ENCODE peak calls at places on chromosome 18, in six cellular contexts. L, P, Z, D, J and E are unnamed samples. For H3K36me3, the result is how much of the 10 kb centered on the place peaks cover.

GRCh38 chr18:3615374-3615773 is 165.4 kb downstream of the TGIF1 start:
- DNase-seq in L (no peak), P (no peak), Z (no peak), D (no peak), J (peak), E (no peak)

GRCh38 chr18:52341617-52342381 is 1.8 kb downstream of the DCC start:
- DNase-seq in L (no peak), P (peak), Z (no peak), D (no peak), J (no peak), E (peak)

GRCh38 chr18:77000527-77000926 is 132.1 kb downstream of the MBP start:
- DNase-seq in L (peak), P (peak), Z (peak), D (peak), J (peak), E (no peak)

GRCh38 chr18:10514621-10515020 is 11.2 kb upstream of the NAPG start:
- DNase-seq in L (no peak), P (no peak), Z (no peak), D (no peak), J (no peak), E (no peak)

GRCh38 chr18:3924455-3924854 is 474.5 kb downstream of the TGIF1 start:
- DNase-seq in L (no peak), P (no peak), Z (no peak), D (no peak), J (no peak), E (no peak)

GRCh38 chr18:41948544-41949110 is 6.4 kb upstream of the PIK3C3 start:
- DNase-seq in L (no peak), P (no peak), Z (no peak), D (no peak), J (no peak), E (no peak)

GRCh38 chr18:11963991-11964484 is 17.3 kb upstream of the IMPA2 start:
- DNase-seq in L (peak), P (no peak), Z (no peak), D (no peak), J (no peak), E (no peak)

GRCh38 chr18:49380812-49381211 is 79.6 kb downstream of the DYM start:
- DNase-seq in L (no peak), P (no peak), Z (no peak), D (no peak), J (no peak), E (no peak)

GRCh38 chr18:48334845-48335244 is 74.3 kb downstream of the ZBTB7C start:
- DNase-seq in L (no peak), P (no peak), Z (no peak), D (no peak), J (peak), E (no peak)

GRCh38 chr18:39795350-39795749 is 2159.7 kb upstream of the PIK3C3 start:
- DNase-seq in L (no peak), P (no peak), Z (no peak), D (no peak), J (no peak), E (no peak)

GRCh38 chr18:24126155-24126947 is 12.5 kb upstream of the CABYR start:
- DNase-seq in L (peak), P (no peak), Z (no peak), D (no peak), J (no peak), E (no peak)

GRCh38 chr18:66193938-66194337 is 410.0 kb downstream of the CDH19 start:
- DNase-seq in L (no peak), P (no peak), Z (no peak), D (no peak), J (no peak), E (no peak)

GRCh38 chr18:11909597-11910026 is 1.5 kb upstream of the MPPE1 start:
- DNase-seq in L (peak), P (no peak), Z (peak), D (peak), J (no peak), E (no peak)

GRCh38 chr18:48161201-48161910 is 230.9 kb upstream of the SMAD2 start:
- DNase-seq in L (peak), P (peak), Z (peak), D (peak), J (peak), E (peak)

GRCh38 chr18:53534695-53535094 is 689.8 kb downstream of the MBD2 start:
- DNase-seq in L (no peak), P (no peak), Z (no peak), D (no peak), J (no peak), E (no peak)

GRCh38 chr18:65762556-65762955 is 11.7 kb downstream of the CDH7 start:
- DNase-seq in L (no peak), P (no peak), Z (no peak), D (no peak), J (no peak), E (no peak)

GRCh38 chr18:38940863-38941531 is 1375.4 kb upstream of the CELF4 start:
- DNase-seq in L (peak), P (no peak), Z (peak), D (peak), J (no peak), E (peak)

GRCh38 chr18:48340502-48340901 is 68.7 kb downstream of the ZBTB7C start:
- DNase-seq in L (no peak), P (no peak), Z (no peak), D (no peak), J (no peak), E (no peak)

GRCh38 chr18:26545737-26546136 is 2.6 kb downstream of the KCTD1 start:
- DNase-seq in L (no peak), P (no peak), Z (no peak), D (no peak), J (no peak), E (no peak)

GRCh38 chr18:29383311-29384273 is 1206.7 kb upstream of the CDH2 start:
- DNase-seq in L (peak), P (no peak), Z (peak), D (peak), J (no peak), E (no peak)

GRCh38 chr18:79612291-79613108 is 67.1 kb upstream of the CTDP1 start:
- DNase-seq in L (no peak), P (no peak), Z (no peak), D (no peak), J (peak), E (no peak)

GRCh38 chr18:10417679-10418078 is 36.8 kb upstream of the APCDD1 start:
- DNase-seq in L (no peak), P (no peak), Z (no peak), D (no peak), J (no peak), E (no peak)

GRCh38 chr18:61635901-61636528 is 256.8 kb downstream of the RNF152 start:
- DNase-seq in L (peak), P (peak), Z (peak), D (peak), J (no peak), E (no peak)

GRCh38 chr18:73887801-73888200 is 259.8 kb downstream of the FBXO15 start:
- DNase-seq in L (no peak), P (no peak), Z (no peak), D (no peak), J (no peak), E (no peak)

GRCh38 chr18:9096698-9097097 is 5.8 kb upstream of the NDUFV2 start:
- DNase-seq in L (no peak), P (no peak), Z (no peak), D (no peak), J (no peak), E (no peak)

GRCh38 chr18:70261141-70261788 is 27.6 kb upstream of the SOCS6 start:
- DNase-seq in L (no peak), P (no peak), Z (no peak), D (no peak), J (no peak), E (no peak)

GRCh38 chr18:8835556-8835955 is 130.2 kb downstream of the MTCL1 start:
- DNase-seq in L (peak), P (no peak), Z (no peak), D (no peak), J (no peak), E (no peak)

GRCh38 chr18:71209944-71210343 is 921.1 kb downstream of the SOCS6 start:
- DNase-seq in L (no peak), P (no peak), Z (no peak), D (peak), J (no peak), E (no peak)

GRCh38 chr18:12038082-12038660 is 55.5 kb upstream of the ANKRD62 start:
- DNase-seq in L (no peak), P (peak), Z (no peak), D (no peak), J (no peak), E (no peak)

GRCh38 chr18:79933765-79934164 is 17.7 kb downstream of the SLC66A2 start:
- DNase-seq in L (no peak), P (no peak), Z (no peak), D (peak), J (peak), E (no peak)

GRCh38 chr18:48702346-48703032 is 163.7 kb downstream of the CTIF start:
- DNase-seq in L (no peak), P (no peak), Z (no peak), D (no peak), J (no peak), E (no peak)

GRCh38 chr18:69631281-69631680 is 230.6 kb downstream of the DOK6 start:
- DNase-seq in L (no peak), P (no peak), Z (no peak), D (no peak), J (no peak), E (no peak)

DNA sequence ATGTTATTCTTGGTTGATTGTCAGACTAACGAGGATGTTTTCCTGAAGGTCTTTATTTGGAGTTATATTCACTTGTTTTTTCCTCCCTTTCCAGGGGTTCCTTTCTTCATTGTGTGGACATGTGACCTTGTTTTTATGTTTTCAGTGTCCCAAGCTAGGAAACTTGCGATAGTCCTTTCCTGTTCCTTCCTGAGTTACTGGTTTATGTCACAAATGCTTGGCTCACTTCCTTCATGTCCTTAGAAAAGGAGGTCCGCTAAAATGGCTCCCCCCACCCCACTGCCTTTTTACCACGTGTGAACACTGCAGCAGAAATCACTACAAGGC is 179.0 kb downstream of the TXNL1 start:
- DNase-seq in L (no peak), P (no peak), Z (no peak), D (no peak), J (no peak), E (no peak)
- H3K4me3 ChIP-seq in L (no peak), P (no peak), Z (no peak), D (no peak), J (no peak), E (no peak)

GRCh38 chr18:22408059-22408458 is 9.7 kb downstream of the CTAGE1 start:
- DNase-seq in L (no peak), P (no peak), Z (no peak), D (no peak), J (no peak), E (no peak)
- TF ChIP-seq CTCF in L (no peak), P (peak), Z (no peak), D (peak), J (no peak), E (no peak)

DNA sequence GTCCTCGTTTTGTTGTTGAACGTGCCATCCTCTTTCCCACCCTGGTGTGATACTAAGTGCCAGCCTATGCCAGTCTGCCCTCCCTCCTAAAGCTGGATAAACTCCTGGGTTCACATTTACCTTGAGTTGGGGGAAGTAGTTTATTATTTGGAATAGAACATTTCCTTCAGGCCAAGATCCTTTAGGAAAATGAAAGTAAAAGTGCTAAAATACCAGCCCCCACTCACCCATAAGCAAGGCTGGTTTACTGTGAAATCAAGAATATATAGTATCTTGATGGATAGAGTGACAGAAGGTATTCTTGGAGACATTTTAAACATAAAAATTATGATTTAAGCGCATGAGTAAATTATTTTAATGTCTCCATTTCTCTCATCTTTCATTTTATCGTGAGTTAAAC is 27.1 kb downstream of the ZNF532 start:
- DNase-seq in L (no peak), P (no peak), Z (no peak), D (no peak), J (no peak), E (no peak)
- H3K36me3 ChIP-seq in L (under half), P (under half), Z (under half), D (under half), J (under half), E (under half)

DNA sequence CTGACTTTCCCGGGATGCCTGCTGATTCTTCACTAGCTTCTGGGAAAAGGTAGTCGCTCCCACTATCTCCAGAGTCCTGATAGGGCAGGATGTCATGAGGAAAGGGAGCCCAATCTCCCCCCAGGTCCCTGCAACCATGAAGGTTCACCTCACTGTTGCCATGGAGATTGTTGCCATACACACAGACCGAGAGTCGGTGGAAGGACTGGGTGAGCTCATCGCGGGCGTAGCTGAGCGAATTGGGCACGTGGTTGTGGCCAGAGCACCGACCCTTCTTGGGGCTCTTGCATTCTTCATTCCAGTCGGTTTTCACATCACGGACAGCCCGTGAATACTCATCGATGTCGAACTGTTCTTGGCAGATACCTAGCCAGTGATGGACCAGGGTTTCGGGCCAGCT is 97.4 kb downstream of the MEP1B start:
- DNase-seq in L (no peak), P (no peak), Z (no peak), D (no peak), J (no peak), E (no peak)
- H3K4me3 ChIP-seq in L (no peak), P (no peak), Z (no peak), D (no peak), J (no peak), E (no peak)

GRCh38 chr18:13800505-13801259 is 23.3 kb upstream of the MC5R start:
- DNase-seq in L (peak), P (peak), Z (peak), D (peak), J (peak), E (peak)

GRCh38 chr18:13797157-13797611 is 26.8 kb upstream of the MC5R start:
- DNase-seq in L (no peak), P (no peak), Z (no peak), D (peak), J (no peak), E (no peak)

GRCh38 chr18:13799396-13799795 is 24.6 kb upstream of the MC5R start:
- DNase-seq in L (no peak), P (no peak), Z (no peak), D (no peak), J (no peak), E (no peak)

GRCh38 chr18:13804305-13804704 is 19.6 kb upstream of the MC5R start:
- DNase-seq in L (no peak), P (no peak), Z (peak), D (no peak), J (no peak), E (no peak)

DNA sequence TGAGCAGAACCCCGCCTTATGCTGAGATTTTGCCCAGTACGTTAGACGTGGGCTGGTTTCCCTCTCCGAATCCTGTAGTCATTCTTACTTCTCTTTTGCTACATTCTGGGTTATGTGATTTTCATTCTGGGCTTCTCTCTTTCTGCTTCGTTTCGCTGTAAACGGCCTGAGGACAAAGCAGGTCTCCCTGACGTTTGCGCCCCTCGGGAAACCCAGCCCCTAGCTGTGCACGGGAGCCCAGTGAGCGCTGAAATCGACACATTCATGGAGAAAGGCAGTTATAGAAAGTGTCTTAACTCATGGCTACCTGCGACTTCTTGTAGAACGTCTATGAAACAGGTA is 22.7 kb upstream of the MC5R start:
- DNase-seq in L (no peak), P (no peak), Z (no peak), D (no peak), J (no peak), E (no peak)
- TF ChIP-seq CTCF in L (no peak), P (no peak), Z (no peak), D (peak), J (no peak), E (no peak)

GRCh38 chr18:35334821-35335220 is 9.4 kb downstream of the ZNF24 start:
- DNase-seq in L (peak), P (no peak), Z (no peak), D (peak), J (no peak), E (no peak)
- H3K36me3 ChIP-seq in L (under half), P (half or more), Z (under half), D (under half), J (half or more), E (under half)